ENCODE peak calls at places on chromosome 13, in nine cellular contexts. G is lower leg skin; L is tibial artery; P is heart right ventricle; O is kidney tubule cell; M is stimulated activated CD8-positive, alpha-beta memory T cell treated with anti-CD3 and anti-CD28 coated beads, Interleukin-15, amount 100 ng/mL, for 24 hours; V is H9; R is GM20000; Y is psoas muscle. W is an unnamed sample.

GRCh38 chr13:47480121-47480520 is 521.0 kb downstream of the SUCLA2 start:
- DNase-seq in R (no peak), Y (no peak), O (peak; percentile 81), G (no peak), M (no peak), P (no peak), L (no peak), V (no peak), W (no peak)

GRCh38 chr13:108981407-108981806 is 352.0 kb downstream of the MYO16 start:
- DNase-seq in Y (no peak), O (no peak), P (no peak), M (no peak), L (no peak), R (no peak), G (no peak), V (no peak), W (no peak)

GRCh38 chr13:99859178-99860177 is 112.1 kb downstream of the ZIC5 start:
- DNase-seq in G (no peak), M (peak; percentile 33), Y (no peak), L (no peak), R (peak; percentile 17), V (no peak), P (no peak), O (no peak), W (peak; percentile 7)

GRCh38 chr13:21034602-21035190 is 26.7 kb downstream of the LATS2 start:
- DNase-seq in L (peak; percentile 26), Y (no peak), G (no peak), O (peak; percentile 49), M (no peak), R (peak; percentile 38), V (peak; percentile 51), P (peak; percentile 50), W (no peak)

GRCh38 chr13:114002771-114003321 is 29.0 kb upstream of the C13orf46 start:
- DNase-seq in P (no peak), R (no peak), O (no peak), M (no peak), V (no peak), L (no peak), G (no peak), Y (peak; percentile 44), W (no peak)

GRCh38 chr13:76516013-76516412 is 370.2 kb downstream of the KCTD12 start:
- DNase-seq in R (no peak), V (no peak), L (no peak), M (no peak), G (no peak), O (peak; percentile 14), P (no peak), Y (no peak), W (no peak)

GRCh38 chr13:45615501-45616101 is at the start of gene ERICH6B:
- DNase-seq in R (no peak), V (peak; percentile 86), L (peak; percentile 25), P (no peak), G (no peak), Y (no peak), M (no peak), O (peak; percentile 35), W (no peak)

GRCh38 chr13:48492123-48493075 is 40.5 kb downstream of the RCBTB2 start:
- DNase-seq in V (no peak), M (no peak), P (peak; percentile 88), O (peak; percentile 43), L (peak; percentile 69), R (peak; percentile 52), Y (peak; percentile 81), G (peak; percentile 81), W (no peak)

GRCh38 chr13:20728579-20729300 is 25.2 kb downstream of the IL17D start:
- DNase-seq in R (no peak), O (no peak), Y (no peak), P (no peak), M (no peak), V (no peak), G (no peak), L (no peak), W (no peak)

GRCh38 chr13:99231726-99232125 is 26.5 kb downstream of the GPR18 start:
- DNase-seq in O (peak; percentile 9), P (no peak), V (no peak), R (no peak), Y (no peak), L (no peak), G (no peak), M (no peak), W (no peak)

GRCh38 chr13:98890920-98891319 is 86.9 kb downstream of the DOCK9 start:
- DNase-seq in O (no peak), P (no peak), G (no peak), L (no peak), R (no peak), V (peak; percentile 57), Y (no peak), M (no peak), W (no peak)

GRCh38 chr13:71801781-71802180 is 65.2 kb downstream of the DACH1 start:
- DNase-seq in O (no peak), P (no peak), G (no peak), Y (no peak), L (no peak), V (no peak), R (no peak), M (no peak), W (no peak)

GRCh38 chr13:45209229-45209628 is 8.4 kb upstream of the KCTD4 start:
- DNase-seq in M (no peak), O (peak; percentile 61), G (no peak), P (no peak), L (no peak), V (no peak), Y (no peak), R (no peak), W (no peak)

GRCh38 chr13:21637296-21637695 is 33.3 kb upstream of the MICU2 start:
- DNase-seq in V (no peak), P (no peak), M (no peak), R (no peak), Y (no peak), L (no peak), G (peak; percentile 37), O (peak; percentile 98), W (no peak)

GRCh38 chr13:94454906-94455305 is 24.6 kb downstream of the DCT start:
- DNase-seq in R (no peak), V (no peak), P (no peak), Y (no peak), L (no peak), M (no peak), O (peak; percentile 3), G (no peak), W (no peak)

GRCh38 chr13:29805994-29806748 is 44.2 kb downstream of the UBL3 start:
- DNase-seq in M (no peak), P (no peak), Y (no peak), G (no peak), L (no peak), R (no peak), V (no peak), O (no peak), W (no peak)

W was measured in GM18507.